ENCODE peak calls at places on chromosome 17, in five cellular contexts. V is endodermal cell; P is left ventricle myocardium inferior; I is astrocyte; B is CD4-positive, alpha-beta memory T cell. R is an unnamed sample.

GRCh38 chr17:57859601-57860413 is 10.0 kb upstream of the MRPS23 start:
- DNase-seq in V (no peak), P (no peak), I (no peak), B (no peak), R (no peak)

GRCh38 chr17:79039171-79039570 is 15.2 kb downstream of the C1QTNF1 start:
- DNase-seq in V (peak), P (no peak), I (no peak), B (no peak), R (no peak)

GRCh38 chr17:6661464-6661848 is 9.9 kb downstream of the C17orf100 start:
- DNase-seq in V (no peak), P (no peak), I (no peak), B (no peak), R (no peak)

GRCh38 chr17:43442711-43443110 is 41.1 kb upstream of the DHX8 start:
- DNase-seq in V (no peak), P (no peak), I (peak), B (no peak), R (no peak)

GRCh38 chr17:10063730-10064221 is 134.6 kb downstream of the GAS7 start:
- DNase-seq in V (no peak), P (no peak), I (no peak), B (no peak), R (no peak)

GRCh38 chr17:4165301-4166010 is 22.5 kb downstream of the CYB5D2 start:
- DNase-seq in V (no peak), P (peak), I (no peak), B (no peak), R (no peak)

GRCh38 chr17:79841369-79842135 is 2.3 kb upstream of the CBX4 start:
- DNase-seq in V (peak), P (no peak), I (no peak), B (no peak), R (no peak)

GRCh38 chr17:83200231-83200699 is 120.9 kb downstream of the METRNL start:
- DNase-seq in V (no peak), P (peak), I (no peak), B (peak), R (peak)

GRCh38 chr17:521561-522325 is 169.1 kb upstream of the RPH3AL start:
- DNase-seq in V (no peak), P (no peak), I (peak), B (no peak), R (no peak)

GRCh38 chr17:2694381-2695242 is 17.0 kb downstream of the CLUH start:
- DNase-seq in V (peak), P (no peak), I (no peak), B (no peak), R (no peak)

GRCh38 chr17:8041980-8042379 is 3.1 kb downstream of the ALOX15B start:
- DNase-seq in V (no peak), P (no peak), I (no peak), B (no peak), R (no peak)

GRCh38 chr17:15957206-15957605 is 12.3 kb downstream of the ADORA2B start:
- DNase-seq in V (peak), P (no peak), I (no peak), B (no peak), R (no peak)

GRCh38 chr17:33125552-33125950 is 133.9 kb downstream of the SPACA3 start:
- DNase-seq in V (no peak), P (no peak), I (no peak), B (no peak), R (no peak)

DNA sequence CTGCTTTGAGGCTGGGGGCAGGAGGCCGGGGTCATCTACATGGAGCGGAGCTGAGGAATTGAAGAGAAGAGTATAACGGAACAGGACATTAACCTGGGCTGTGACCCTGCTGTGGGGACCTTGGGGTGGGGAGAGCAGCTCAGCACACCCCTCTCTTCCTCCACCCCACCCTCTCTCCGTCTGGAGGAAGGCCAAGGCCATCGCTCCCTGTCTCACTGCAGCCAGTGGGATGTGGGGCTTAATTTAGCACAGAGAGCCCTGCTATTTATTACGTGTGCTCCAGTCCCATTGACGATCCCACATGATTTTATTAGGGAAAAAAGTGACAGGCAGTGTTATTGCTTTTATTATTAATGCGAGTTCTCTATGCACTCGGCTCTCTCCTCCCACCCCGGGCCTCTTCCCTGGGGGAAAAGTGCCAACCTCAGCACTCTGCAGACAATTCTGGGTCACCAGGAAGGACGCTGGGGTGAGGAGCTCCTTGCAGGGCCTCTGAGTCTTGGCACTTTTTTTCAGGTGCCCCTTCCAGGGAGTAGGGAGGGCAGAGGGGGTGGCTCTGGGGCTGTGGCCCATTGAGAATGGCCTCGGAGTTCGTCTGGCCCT is 57.2 kb downstream of the MGAT5B start:
- DNase-seq in V (no peak), P (no peak), I (no peak), B (no peak), R (no peak)
- H3K27ac ChIP-seq in V (no peak), P (no peak), I (no peak), B (no peak), R (no peak)

GRCh38 chr17:74326506-74326905 is 480 bp downstream of the KIF19 start:
- DNase-seq in V (no peak), P (no peak), I (no peak), B (no peak), R (no peak)
- H3K4me3 ChIP-seq in V (peak), P (peak), I (peak), B (peak), R (peak)

GRCh38 chr17:75490953-75491649 is 24.2 kb downstream of the CASKIN2 start:
- DNase-seq in V (no peak), P (no peak), I (no peak), B (no peak), R (no peak)

GRCh38 chr17:75488693-75489510 is 26.4 kb downstream of the CASKIN2 start:
- DNase-seq in V (no peak), P (no peak), I (no peak), B (no peak), R (no peak)

GRCh38 chr17:75491680-75492079 is 23.7 kb downstream of the CASKIN2 start:
- DNase-seq in V (no peak), P (no peak), I (no peak), B (no peak), R (no peak)

GRCh38 chr17:75489511-75489955 is 25.8 kb downstream of the CASKIN2 start:
- DNase-seq in V (no peak), P (no peak), I (no peak), B (no peak), R (no peak)

GRCh38 chr17:75490173-75490743 is 25.1 kb downstream of the CASKIN2 start:
- DNase-seq in V (no peak), P (no peak), I (no peak), B (no peak), R (no peak)
- H3K27ac ChIP-seq in V (no peak), P (peak), I (no peak), B (no peak), R (no peak)

GRCh38 chr17:69538795-69539194 is 124.3 kb downstream of the MAP2K6 start:
- DNase-seq in V (no peak), P (no peak), I (no peak), B (no peak), R (no peak)

GRCh38 chr17:69535022-69535570 is 120.6 kb downstream of the MAP2K6 start:
- DNase-seq in V (no peak), P (no peak), I (no peak), B (no peak), R (no peak)

GRCh38 chr17:69540356-69540755 is 125.9 kb downstream of the MAP2K6 start:
- DNase-seq in V (no peak), P (no peak), I (no peak), B (no peak), R (no peak)

GRCh38 chr17:69539781-69540319 is 125.4 kb downstream of the MAP2K6 start:
- DNase-seq in V (no peak), P (no peak), I (peak), B (no peak), R (no peak)

DNA sequence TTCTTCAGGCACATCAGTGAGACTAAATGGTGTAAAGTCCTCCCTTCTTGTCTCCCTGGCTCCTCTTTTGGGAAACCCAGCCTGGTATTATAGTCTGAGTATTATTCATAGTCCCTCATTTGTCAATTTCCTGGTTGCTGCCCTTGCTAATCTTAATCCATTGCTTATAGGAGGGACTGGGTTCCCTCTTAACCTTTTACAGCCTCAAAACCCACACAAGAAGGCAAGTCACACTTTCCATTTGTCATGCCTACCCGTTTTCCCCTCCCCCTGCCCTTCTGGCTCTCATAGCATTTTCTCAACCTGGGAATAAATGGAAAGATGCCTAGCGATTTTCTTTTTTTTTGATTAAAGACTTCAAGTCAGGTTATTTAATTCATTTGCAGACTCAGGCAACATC is 124.8 kb downstream of the MAP2K6 start:
- DNase-seq in V (no peak), P (no peak), I (no peak), B (no peak), R (no peak)
- H3K4me3 ChIP-seq in V (no peak), P (no peak), I (peak), B (no peak), R (no peak)